ENCODE peak calls at places on chromosomes 12 and 14, in four cellular contexts. V, D, W and X are unnamed samples. For H3K9me3, the result is how much of the 10 kb centered on the place peaks cover.

GRCh38 chr14:31605702-31606101 is 44.5 kb downstream of the NUBPL start:
- DNase-seq in V (no peak), W (no peak), D (no peak), X (no peak)

GRCh38 chr14:65167072-65167645 is 64.8 kb upstream of the MAX start:
- DNase-seq in V (no peak), W (peak), D (no peak), X (no peak)

GRCh38 chr12:113932411-113933196 is 33.5 kb downstream of the RBM19 start:
- DNase-seq in W (no peak), D (no peak), V (no peak), X (no peak)

GRCh38 chr14:99195602-99196309 is 76.2 kb downstream of the BCL11B start:
- DNase-seq in W (no peak), V (no peak), D (peak), X (no peak)

GRCh38 chr12:111438501-111438900 is 32.8 kb downstream of the SH2B3 start:
- DNase-seq in D (no peak), V (no peak), W (peak), X (peak)

GRCh38 chr12:93733358-93733757 is 56.2 kb downstream of the CRADD start:
- DNase-seq in D (no peak), V (no peak), W (no peak), X (no peak)

GRCh38 chr14:50830044-50830931 is 674 bp downstream of the NIN start:
- DNase-seq in W (peak), V (peak), D (peak), X (peak)

GRCh38 chr12:6821271-6821673 is 349 bp upstream of the GPR162 start:
- DNase-seq in V (peak), D (peak), W (peak), X (peak)

GRCh38 chr12:94561943-94562411 is 88.4 kb downstream of the TMCC3 start:
- DNase-seq in V (no peak), D (peak), W (peak), X (no peak)

GRCh38 chr12:121781751-121782615 is 11.5 kb downstream of the RHOF start:
- DNase-seq in V (no peak), W (peak), D (no peak), X (no peak)

GRCh38 chr12:75910452-75910722 is 121.2 kb downstream of the PHLDA1 start:
- DNase-seq in V (no peak), D (no peak), W (no peak), X (no peak)

GRCh38 chr14:74702293-74702692 is 10.6 kb downstream of the AREL1 start:
- DNase-seq in W (no peak), D (no peak), V (no peak), X (no peak)

GRCh38 chr12:27212861-27213260 is 31.2 kb upstream of the STK38L start:
- DNase-seq in V (no peak), D (no peak), W (no peak), X (no peak)

GRCh38 chr14:61885203-61885961 is 123.2 kb downstream of the SNAPC1 start:
- DNase-seq in V (no peak), D (no peak), W (no peak), X (no peak)

GRCh38 chr14:100375273-100375962 is 52.3 kb downstream of the SLC25A47 start:
- DNase-seq in V (peak), W (peak), D (no peak), X (peak)

GRCh38 chr12:54213084-54213483 is 24.3 kb upstream of the SMUG1 start:
- DNase-seq in W (no peak), D (no peak), V (no peak), X (peak)

GRCh38 chr12:87813476-87814234 is 215.5 kb downstream of the C12orf50 start:
- DNase-seq in V (no peak), D (no peak), W (no peak), X (no peak)

GRCh38 chr12:131603106-131604033 is 107.5 kb upstream of the SFSWAP start:
- DNase-seq in D (no peak), V (no peak), W (peak), X (no peak)

GRCh38 chr12:82673698-82674097 is 13.0 kb upstream of the TMTC2 start:
- DNase-seq in W (no peak), D (no peak), V (no peak), X (no peak)

GRCh38 chr14:93857081-93857480 is 68.8 kb upstream of the PRIMA1 start:
- DNase-seq in W (no peak), V (no peak), D (no peak), X (no peak)

GRCh38 chr12:113327000-113327399 is 7.9 kb downstream of the SLC8B1 start:
- DNase-seq in D (no peak), W (no peak), V (no peak), X (no peak)

GRCh38 chr12:124695861-124696260 is 128.4 kb upstream of the NCOR2 start:
- DNase-seq in V (no peak), D (no peak), W (no peak), X (no peak)

GRCh38 chr12:7134371-7135166 is 4.4 kb downstream of the CLSTN3 start:
- DNase-seq in D (no peak), W (no peak), V (no peak), X (no peak)

GRCh38 chr12:89349814-89350213 is 2.5 kb downstream of the DUSP6 start:
- DNase-seq in D (peak), V (peak), W (no peak), X (no peak)

GRCh38 chr14:65200454-65200853 is 98.1 kb upstream of the MAX start:
- DNase-seq in W (no peak), D (no peak), V (no peak), X (no peak)

GRCh38 chr14:57512221-57512620 is 18.6 kb upstream of the CCDC198 start:
- DNase-seq in W (no peak), D (no peak), V (no peak), X (no peak)

GRCh38 chr12:48717252-48717695 is 767 bp upstream of the CCNT1 start:
- DNase-seq in W (peak), D (no peak), V (no peak), X (no peak)

GRCh38 chr12:130127527-130127908 is 34.7 kb upstream of the FZD10 start:
- DNase-seq in D (no peak), W (no peak), V (peak), X (no peak)

GRCh38 chr12:24039113-24039525 is 89.6 kb upstream of the SOX5 start:
- DNase-seq in D (no peak), V (no peak), W (no peak), X (no peak)

GRCh38 chr12:51678086-51678724 is 87.2 kb downstream of the SCN8A start:
- DNase-seq in D (peak), V (peak), W (peak), X (no peak)

GRCh38 chr12:120529641-120530314 is 820 bp upstream of the COQ5 start:
- DNase-seq in V (peak), W (peak), D (peak), X (no peak)

GRCh38 chr14:22780105-22780679 is 13.7 kb downstream of the OXA1L start:
- DNase-seq in D (no peak), W (no peak), V (no peak), X (no peak)

GRCh38 chr12:53766881-53767280 is 15.1 kb upstream of the CISTR start:
- DNase-seq in D (no peak), V (no peak), W (no peak), X (no peak)

GRCh38 chr12:49231881-49232650 is 32.8 kb upstream of the TUBA1C start:
- DNase-seq in V (no peak), D (no peak), W (no peak), X (no peak)

GRCh38 chr12:94644141-94644575 is 6.2 kb downstream of the TMCC3 start:
- DNase-seq in W (peak), D (no peak), V (no peak), X (peak)

GRCh38 chr14:30525833-30526232 is 33.1 kb upstream of the G2E3 start:
- DNase-seq in W (no peak), V (no peak), D (no peak), X (no peak)

GRCh38 chr14:56299306-56299984 is 181.2 kb downstream of the PELI2 start:
- DNase-seq in V (no peak), D (no peak), W (no peak), X (no peak)

GRCh38 chr14:60355768-60356167 is 106.7 kb downstream of the PPM1A start:
- DNase-seq in D (no peak), W (no peak), V (no peak), X (no peak)

GRCh38 chr12:6230321-6231110 is 30.3 kb downstream of the CD9 start:
- DNase-seq in V (peak), W (peak), D (peak), X (no peak)

GRCh38 chr12:31773223-31773750 is 44.5 kb upstream of the AMN1 start:
- DNase-seq in V (no peak), D (no peak), W (peak), X (no peak)

GRCh38 chr12:25213338-25213737 is 18.3 kb downstream of the ETFRF1 start:
- DNase-seq in W (no peak), D (no peak), V (no peak), X (no peak)
- H3K9me3 ChIP-seq in W (under half), D (under half), V (under half), X (under half)

GRCh38 chr12:12801649-12802048 is 11.5 kb upstream of the DDX47 start:
- DNase-seq in V (no peak), D (no peak), W (no peak), X (no peak)

GRCh38 chr12:12798480-12798879 is 13.0 kb downstream of the APOLD1 start:
- DNase-seq in D (no peak), W (no peak), V (no peak), X (no peak)

GRCh38 chr12:12799163-12799920 is 13.8 kb upstream of the DDX47 start:
- DNase-seq in V (no peak), W (no peak), D (no peak), X (no peak)

GRCh38 chr12:12803186-12803585 is 10.0 kb upstream of the DDX47 start:
- DNase-seq in D (peak), V (peak), W (peak), X (peak)

DNA sequence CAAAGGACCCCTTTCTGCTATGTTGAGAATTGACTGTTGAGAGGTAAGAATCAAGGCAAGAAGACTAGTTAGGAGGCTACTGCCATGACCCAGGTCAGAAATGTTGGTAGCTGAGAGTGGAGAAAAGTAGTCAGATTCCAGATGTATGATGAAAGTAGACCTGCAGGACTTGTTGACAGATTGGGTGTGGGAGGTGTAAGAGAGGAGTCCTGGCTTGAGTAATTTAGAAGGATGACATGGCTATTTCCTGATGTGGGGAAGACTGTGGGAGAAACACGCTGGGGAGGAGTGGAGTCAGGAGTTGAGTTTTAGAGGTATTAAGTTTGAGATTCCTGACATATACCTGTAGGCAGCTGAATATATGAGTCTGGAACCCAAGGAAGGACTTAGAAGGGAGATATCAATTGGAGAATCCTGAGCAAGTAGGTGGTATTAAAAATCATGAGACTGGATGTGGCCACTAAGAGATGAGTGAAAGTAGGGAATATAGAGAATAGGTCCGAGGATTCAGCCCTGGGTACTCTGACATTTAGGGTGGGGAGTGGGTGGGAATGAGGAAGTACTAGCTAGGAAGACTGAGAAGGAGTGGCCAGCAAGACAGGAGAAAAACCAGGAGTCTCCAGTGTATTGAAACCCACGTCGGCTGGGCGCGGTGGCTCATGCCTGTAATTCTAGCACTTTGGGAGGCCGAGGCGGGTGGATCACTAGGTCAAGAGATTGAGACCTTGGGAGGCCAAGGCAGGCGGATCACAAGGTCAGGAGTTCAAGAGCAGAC is 12.6 kb upstream of the DDX47 start:
- DNase-seq in D (no peak), V (no peak), W (no peak), X (no peak)
- H3K27ac ChIP-seq in D (no peak), V (peak), W (no peak), X (no peak)

DNA sequence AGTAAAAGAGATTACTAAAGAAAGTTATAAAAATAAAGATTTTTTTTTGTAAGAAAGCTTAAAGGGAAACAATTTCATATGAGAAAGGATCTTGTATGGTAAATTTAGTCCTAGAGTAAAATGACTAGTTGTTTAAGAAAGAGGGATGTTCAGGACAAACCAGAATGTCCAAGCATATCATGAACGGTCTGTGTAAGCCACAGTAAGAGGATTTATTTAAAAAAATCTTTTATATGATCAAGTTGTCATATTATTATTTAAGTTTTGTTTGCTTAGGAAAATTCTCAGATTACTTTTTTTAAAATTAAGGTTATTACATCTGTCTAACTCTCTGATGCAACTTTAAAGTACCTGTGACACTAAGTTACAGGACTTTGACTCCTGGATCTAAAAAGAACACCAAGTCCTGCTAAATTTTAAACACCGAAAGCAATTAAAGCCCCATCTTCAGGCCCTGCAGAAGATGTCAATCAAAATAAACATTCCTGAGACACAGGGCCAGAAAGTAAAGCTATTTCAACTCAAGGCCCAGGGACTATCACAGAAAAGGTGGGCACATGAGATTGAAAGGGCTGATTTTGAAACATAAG is 17.3 kb upstream of the CCDC196 start:
- DNase-seq in D (no peak), V (no peak), W (peak), X (no peak)
- H3K9me3 ChIP-seq in D (under half), V (under half), W (under half), X (under half)

DNA sequence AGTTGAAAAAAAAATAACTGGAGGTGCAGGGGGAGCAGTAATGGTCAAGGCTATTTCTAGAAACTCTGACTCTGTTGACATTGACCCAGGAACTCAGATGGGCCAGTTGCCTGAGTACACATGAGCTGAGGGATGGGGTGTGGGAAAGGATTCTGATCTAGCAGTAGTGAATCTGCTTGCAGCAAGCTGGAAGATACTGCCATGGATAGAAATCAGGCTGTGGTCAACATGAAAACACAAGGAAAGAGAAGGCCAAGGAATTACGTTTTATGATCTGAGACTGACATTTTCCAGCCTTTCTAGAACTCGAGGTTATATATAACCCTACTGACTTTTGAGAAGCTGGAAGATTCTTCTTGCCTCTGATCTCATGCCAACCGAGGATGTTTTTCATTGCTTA is 90.0 kb downstream of the ANO6 start:
- DNase-seq in D (no peak), W (no peak), V (no peak), X (no peak)
- H3K27ac ChIP-seq in D (no peak), W (no peak), V (no peak), X (peak)

DNA sequence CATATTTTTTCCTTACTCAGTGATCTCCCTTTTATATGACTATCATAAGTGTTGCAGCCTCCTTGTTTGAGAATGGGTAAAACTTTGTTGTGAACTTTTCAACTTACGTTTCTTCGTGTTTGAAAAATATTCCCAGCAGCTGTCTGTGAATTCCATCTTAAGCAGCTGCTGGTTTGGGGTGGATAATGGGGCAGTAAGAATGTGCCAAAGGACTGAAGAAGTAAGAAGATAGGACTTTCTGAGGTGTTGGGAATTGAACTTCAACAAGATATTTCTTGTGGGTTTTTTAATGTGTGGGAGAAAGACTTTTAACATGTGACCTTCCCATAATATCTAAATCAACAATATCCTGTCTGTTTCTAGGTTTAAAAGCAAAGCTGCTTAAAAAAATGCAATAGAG is 1659.4 kb upstream of the FLRT2 start:
- DNase-seq in V (no peak), W (no peak), D (no peak), X (no peak)
- H3K9me3 ChIP-seq in V (under half), W (under half), D (under half), X (under half)

DNA sequence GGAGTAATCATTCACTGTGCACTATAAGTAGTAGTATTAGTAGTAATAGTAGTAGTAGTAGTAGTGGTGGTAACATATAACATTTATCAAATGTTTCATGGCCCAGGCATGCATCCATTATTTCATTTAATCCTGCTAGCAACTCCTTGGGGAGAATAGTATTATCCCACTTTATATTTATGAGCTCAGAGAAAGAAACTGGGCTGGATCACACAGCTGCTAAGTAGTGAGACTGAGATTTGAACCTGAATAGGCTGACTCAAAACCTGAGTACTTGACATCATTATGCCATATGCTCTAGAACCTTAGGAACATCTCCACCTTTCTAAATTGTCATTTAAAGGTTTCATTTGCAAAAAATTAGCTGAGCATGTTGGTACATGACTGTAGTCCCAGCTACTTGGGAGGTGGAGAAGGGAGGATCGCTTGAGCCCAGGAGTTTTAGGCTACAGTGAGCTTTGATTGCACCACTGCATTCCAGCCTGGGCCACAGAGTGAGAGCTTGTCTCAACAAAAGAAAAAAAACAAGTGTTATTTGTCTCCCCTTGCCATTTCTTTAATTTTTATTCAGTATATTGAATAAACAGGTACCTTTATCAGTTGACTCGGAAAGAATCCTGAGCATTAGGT is 11.4 kb upstream of the NID2 start:
- DNase-seq in W (no peak), V (no peak), D (no peak), X (no peak)
- H3K27ac ChIP-seq in W (no peak), V (no peak), D (no peak), X (no peak)